ENCODE peak calls at places on chromosomes 1 and 21, in nine cellular contexts. One of them, this sample, is unnamed.

GRCh38 chr1:242872521-242872920 is 348.0 kb upstream of the PLD5 start:
- DNase-seq in activated CD4-positive, CD25-positive, alpha-beta regulatory T cell treated with anti-CD3 and anti-CD28 coated beads, Interleukin-2, amount 50 U/mL, for 16 hours: no peak
- DNase-seq in NCI-H345: no peak
- DNase-seq in stimulated activated CD4-positive, alpha-beta T cell treated with anti-CD3 and anti-CD28 coated beads, Interleukin-4, amount 100 ng/mL, for 4 hours: no peak
- DNase-seq in activated CD8-positive, alpha-beta memory T cell treated with anti-CD3 and anti-CD28 coated beads for 4 hours: no peak
- DNase-seq in ELF-1: no peak
- DNase-seq in stimulated activated CD8-positive, alpha-beta memory T cell treated with anti-CD3 and anti-CD28 coated beads, Interleukin-2, amount 100 ng/mL, for 48 hours: no peak
- DNase-seq in HT-29: no peak
- DNase-seq in GDM1: no peak
- DNase-seq in this sample: no peak

GRCh38 chr21:21968810-21969588 is 970.8 kb downstream of the NCAM2 start:
- DNase-seq in HT-29: no peak
- DNase-seq in stimulated activated CD4-positive, alpha-beta T cell treated with anti-CD3 and anti-CD28 coated beads, Interleukin-4, amount 100 ng/mL, for 4 hours: no peak
- DNase-seq in ELF-1: no peak
- DNase-seq in stimulated activated CD8-positive, alpha-beta memory T cell treated with anti-CD3 and anti-CD28 coated beads, Interleukin-2, amount 100 ng/mL, for 48 hours: no peak
- DNase-seq in NCI-H345: peak
- DNase-seq in GDM1: no peak
- DNase-seq in activated CD4-positive, CD25-positive, alpha-beta regulatory T cell treated with anti-CD3 and anti-CD28 coated beads, Interleukin-2, amount 50 U/mL, for 16 hours: no peak
- DNase-seq in activated CD8-positive, alpha-beta memory T cell treated with anti-CD3 and anti-CD28 coated beads for 4 hours: no peak
- DNase-seq in this sample: no peak

GRCh38 chr1:7721940-7722669 is 49.0 kb upstream of the VAMP3 start:
- DNase-seq in activated CD4-positive, CD25-positive, alpha-beta regulatory T cell treated with anti-CD3 and anti-CD28 coated beads, Interleukin-2, amount 50 U/mL, for 16 hours: no peak
- DNase-seq in HT-29: no peak
- DNase-seq in GDM1: no peak
- DNase-seq in NCI-H345: no peak
- DNase-seq in stimulated activated CD8-positive, alpha-beta memory T cell treated with anti-CD3 and anti-CD28 coated beads, Interleukin-2, amount 100 ng/mL, for 48 hours: no peak
- DNase-seq in ELF-1: no peak
- DNase-seq in stimulated activated CD4-positive, alpha-beta T cell treated with anti-CD3 and anti-CD28 coated beads, Interleukin-4, amount 100 ng/mL, for 4 hours: no peak
- DNase-seq in activated CD8-positive, alpha-beta memory T cell treated with anti-CD3 and anti-CD28 coated beads for 4 hours: no peak
- DNase-seq in this sample: no peak

GRCh38 chr1:108712605-108713150 is at the start of gene FNDC7:
- DNase-seq in activated CD8-positive, alpha-beta memory T cell treated with anti-CD3 and anti-CD28 coated beads for 4 hours: no peak
- DNase-seq in stimulated activated CD4-positive, alpha-beta T cell treated with anti-CD3 and anti-CD28 coated beads, Interleukin-4, amount 100 ng/mL, for 4 hours: no peak
- DNase-seq in GDM1: no peak
- DNase-seq in activated CD4-positive, CD25-positive, alpha-beta regulatory T cell treated with anti-CD3 and anti-CD28 coated beads, Interleukin-2, amount 50 U/mL, for 16 hours: no peak
- DNase-seq in ELF-1: peak
- DNase-seq in stimulated activated CD8-positive, alpha-beta memory T cell treated with anti-CD3 and anti-CD28 coated beads, Interleukin-2, amount 100 ng/mL, for 48 hours: no peak
- DNase-seq in HT-29: no peak
- DNase-seq in NCI-H345: no peak
- DNase-seq in this sample: no peak

GRCh38 chr1:2446394-2446793 is 29.7 kb upstream of the PLCH2 start:
- DNase-seq in ELF-1: peak
- DNase-seq in GDM1: no peak
- DNase-seq in activated CD8-positive, alpha-beta memory T cell treated with anti-CD3 and anti-CD28 coated beads for 4 hours: no peak
- DNase-seq in HT-29: no peak
- DNase-seq in activated CD4-positive, CD25-positive, alpha-beta regulatory T cell treated with anti-CD3 and anti-CD28 coated beads, Interleukin-2, amount 50 U/mL, for 16 hours: no peak
- DNase-seq in NCI-H345: no peak
- DNase-seq in stimulated activated CD4-positive, alpha-beta T cell treated with anti-CD3 and anti-CD28 coated beads, Interleukin-4, amount 100 ng/mL, for 4 hours: no peak
- DNase-seq in stimulated activated CD8-positive, alpha-beta memory T cell treated with anti-CD3 and anti-CD28 coated beads, Interleukin-2, amount 100 ng/mL, for 48 hours: no peak
- DNase-seq in this sample: no peak

GRCh38 chr1:52356818-52357355 is 9.1 kb downstream of the CC2D1B start:
- DNase-seq in NCI-H345: no peak
- DNase-seq in activated CD8-positive, alpha-beta memory T cell treated with anti-CD3 and anti-CD28 coated beads for 4 hours: no peak
- DNase-seq in stimulated activated CD4-positive, alpha-beta T cell treated with anti-CD3 and anti-CD28 coated beads, Interleukin-4, amount 100 ng/mL, for 4 hours: no peak
- DNase-seq in HT-29: no peak
- DNase-seq in activated CD4-positive, CD25-positive, alpha-beta regulatory T cell treated with anti-CD3 and anti-CD28 coated beads, Interleukin-2, amount 50 U/mL, for 16 hours: no peak
- DNase-seq in stimulated activated CD8-positive, alpha-beta memory T cell treated with anti-CD3 and anti-CD28 coated beads, Interleukin-2, amount 100 ng/mL, for 48 hours: no peak
- DNase-seq in GDM1: no peak
- DNase-seq in ELF-1: no peak
- DNase-seq in this sample: no peak

GRCh38 chr1:230140221-230141001 is 73.4 kb downstream of the GALNT2 start:
- DNase-seq in HT-29: peak
- DNase-seq in GDM1: no peak
- DNase-seq in NCI-H345: peak
- DNase-seq in activated CD4-positive, CD25-positive, alpha-beta regulatory T cell treated with anti-CD3 and anti-CD28 coated beads, Interleukin-2, amount 50 U/mL, for 16 hours: no peak
- DNase-seq in stimulated activated CD8-positive, alpha-beta memory T cell treated with anti-CD3 and anti-CD28 coated beads, Interleukin-2, amount 100 ng/mL, for 48 hours: no peak
- DNase-seq in ELF-1: no peak
- DNase-seq in activated CD8-positive, alpha-beta memory T cell treated with anti-CD3 and anti-CD28 coated beads for 4 hours: no peak
- DNase-seq in stimulated activated CD4-positive, alpha-beta T cell treated with anti-CD3 and anti-CD28 coated beads, Interleukin-4, amount 100 ng/mL, for 4 hours: no peak
- DNase-seq in this sample: no peak

GRCh38 chr1:100860397-100860991 is 34.1 kb downstream of the EXTL2 start:
- DNase-seq in activated CD4-positive, CD25-positive, alpha-beta regulatory T cell treated with anti-CD3 and anti-CD28 coated beads, Interleukin-2, amount 50 U/mL, for 16 hours: no peak
- DNase-seq in stimulated activated CD8-positive, alpha-beta memory T cell treated with anti-CD3 and anti-CD28 coated beads, Interleukin-2, amount 100 ng/mL, for 48 hours: no peak
- DNase-seq in activated CD8-positive, alpha-beta memory T cell treated with anti-CD3 and anti-CD28 coated beads for 4 hours: no peak
- DNase-seq in NCI-H345: no peak
- DNase-seq in GDM1: no peak
- DNase-seq in ELF-1: no peak
- DNase-seq in HT-29: no peak
- DNase-seq in stimulated activated CD4-positive, alpha-beta T cell treated with anti-CD3 and anti-CD28 coated beads, Interleukin-4, amount 100 ng/mL, for 4 hours: no peak
- DNase-seq in this sample: no peak

GRCh38 chr1:59316497-59317128 is 19.7 kb downstream of the FGGY start:
- DNase-seq in ELF-1: no peak
- DNase-seq in GDM1: no peak
- DNase-seq in stimulated activated CD8-positive, alpha-beta memory T cell treated with anti-CD3 and anti-CD28 coated beads, Interleukin-2, amount 100 ng/mL, for 48 hours: no peak
- DNase-seq in activated CD4-positive, CD25-positive, alpha-beta regulatory T cell treated with anti-CD3 and anti-CD28 coated beads, Interleukin-2, amount 50 U/mL, for 16 hours: no peak
- DNase-seq in activated CD8-positive, alpha-beta memory T cell treated with anti-CD3 and anti-CD28 coated beads for 4 hours: no peak
- DNase-seq in NCI-H345: no peak
- DNase-seq in HT-29: no peak
- DNase-seq in stimulated activated CD4-positive, alpha-beta T cell treated with anti-CD3 and anti-CD28 coated beads, Interleukin-4, amount 100 ng/mL, for 4 hours: no peak
- DNase-seq in this sample: no peak

GRCh38 chr1:44636711-44637589 is 37.3 kb downstream of the TMEM53 start:
- DNase-seq in stimulated activated CD4-positive, alpha-beta T cell treated with anti-CD3 and anti-CD28 coated beads, Interleukin-4, amount 100 ng/mL, for 4 hours: no peak
- DNase-seq in ELF-1: no peak
- DNase-seq in activated CD8-positive, alpha-beta memory T cell treated with anti-CD3 and anti-CD28 coated beads for 4 hours: no peak
- DNase-seq in HT-29: no peak
- DNase-seq in stimulated activated CD8-positive, alpha-beta memory T cell treated with anti-CD3 and anti-CD28 coated beads, Interleukin-2, amount 100 ng/mL, for 48 hours: no peak
- DNase-seq in activated CD4-positive, CD25-positive, alpha-beta regulatory T cell treated with anti-CD3 and anti-CD28 coated beads, Interleukin-2, amount 50 U/mL, for 16 hours: no peak
- DNase-seq in GDM1: no peak
- DNase-seq in NCI-H345: no peak
- DNase-seq in this sample: peak

GRCh38 chr1:62466982-62467532 is 30.2 kb downstream of the USP1 start:
- DNase-seq in activated CD8-positive, alpha-beta memory T cell treated with anti-CD3 and anti-CD28 coated beads for 4 hours: no peak
- DNase-seq in GDM1: no peak
- DNase-seq in ELF-1: no peak
- DNase-seq in activated CD4-positive, CD25-positive, alpha-beta regulatory T cell treated with anti-CD3 and anti-CD28 coated beads, Interleukin-2, amount 50 U/mL, for 16 hours: no peak
- DNase-seq in NCI-H345: no peak
- DNase-seq in stimulated activated CD4-positive, alpha-beta T cell treated with anti-CD3 and anti-CD28 coated beads, Interleukin-4, amount 100 ng/mL, for 4 hours: no peak
- DNase-seq in HT-29: peak
- DNase-seq in stimulated activated CD8-positive, alpha-beta memory T cell treated with anti-CD3 and anti-CD28 coated beads, Interleukin-2, amount 100 ng/mL, for 48 hours: no peak
- DNase-seq in this sample: no peak

GRCh38 chr1:116377564-116378529 is 4.8 kb downstream of the ATP1A1 start:
- DNase-seq in HT-29: peak
- DNase-seq in NCI-H345: peak
- DNase-seq in activated CD8-positive, alpha-beta memory T cell treated with anti-CD3 and anti-CD28 coated beads for 4 hours: no peak
- DNase-seq in activated CD4-positive, CD25-positive, alpha-beta regulatory T cell treated with anti-CD3 and anti-CD28 coated beads, Interleukin-2, amount 50 U/mL, for 16 hours: peak
- DNase-seq in ELF-1: no peak
- DNase-seq in stimulated activated CD4-positive, alpha-beta T cell treated with anti-CD3 and anti-CD28 coated beads, Interleukin-4, amount 100 ng/mL, for 4 hours: no peak
- DNase-seq in GDM1: no peak
- DNase-seq in stimulated activated CD8-positive, alpha-beta memory T cell treated with anti-CD3 and anti-CD28 coated beads, Interleukin-2, amount 100 ng/mL, for 48 hours: no peak
- DNase-seq in this sample: no peak

GRCh38 chr1:219041141-219041540 is 132.5 kb upstream of the LYPLAL1 start:
- DNase-seq in stimulated activated CD4-positive, alpha-beta T cell treated with anti-CD3 and anti-CD28 coated beads, Interleukin-4, amount 100 ng/mL, for 4 hours: no peak
- DNase-seq in HT-29: no peak
- DNase-seq in activated CD4-positive, CD25-positive, alpha-beta regulatory T cell treated with anti-CD3 and anti-CD28 coated beads, Interleukin-2, amount 50 U/mL, for 16 hours: no peak
- DNase-seq in NCI-H345: no peak
- DNase-seq in ELF-1: no peak
- DNase-seq in activated CD8-positive, alpha-beta memory T cell treated with anti-CD3 and anti-CD28 coated beads for 4 hours: no peak
- DNase-seq in stimulated activated CD8-positive, alpha-beta memory T cell treated with anti-CD3 and anti-CD28 coated beads, Interleukin-2, amount 100 ng/mL, for 48 hours: no peak
- DNase-seq in GDM1: no peak
- DNase-seq in this sample: no peak

GRCh38 chr1:48677306-48678287 is 99.1 kb downstream of the BEND5 start:
- DNase-seq in stimulated activated CD8-positive, alpha-beta memory T cell treated with anti-CD3 and anti-CD28 coated beads, Interleukin-2, amount 100 ng/mL, for 48 hours: peak
- DNase-seq in activated CD4-positive, CD25-positive, alpha-beta regulatory T cell treated with anti-CD3 and anti-CD28 coated beads, Interleukin-2, amount 50 U/mL, for 16 hours: no peak
- DNase-seq in HT-29: peak
- DNase-seq in stimulated activated CD4-positive, alpha-beta T cell treated with anti-CD3 and anti-CD28 coated beads, Interleukin-4, amount 100 ng/mL, for 4 hours: peak
- DNase-seq in GDM1: peak
- DNase-seq in ELF-1: peak
- DNase-seq in activated CD8-positive, alpha-beta memory T cell treated with anti-CD3 and anti-CD28 coated beads for 4 hours: no peak
- DNase-seq in NCI-H345: peak
- DNase-seq in this sample: peak

GRCh38 chr1:89671775-89672488 is 39.0 kb downstream of the LRRC8C start:
- DNase-seq in activated CD8-positive, alpha-beta memory T cell treated with anti-CD3 and anti-CD28 coated beads for 4 hours: no peak
- DNase-seq in stimulated activated CD8-positive, alpha-beta memory T cell treated with anti-CD3 and anti-CD28 coated beads, Interleukin-2, amount 100 ng/mL, for 48 hours: no peak
- DNase-seq in ELF-1: no peak
- DNase-seq in GDM1: no peak
- DNase-seq in HT-29: no peak
- DNase-seq in activated CD4-positive, CD25-positive, alpha-beta regulatory T cell treated with anti-CD3 and anti-CD28 coated beads, Interleukin-2, amount 50 U/mL, for 16 hours: no peak
- DNase-seq in stimulated activated CD4-positive, alpha-beta T cell treated with anti-CD3 and anti-CD28 coated beads, Interleukin-4, amount 100 ng/mL, for 4 hours: no peak
- DNase-seq in NCI-H345: no peak
- DNase-seq in this sample: no peak

GRCh38 chr1:17128361-17128760 is 9.1 kb upstream of the PADI2 start:
- DNase-seq in stimulated activated CD8-positive, alpha-beta memory T cell treated with anti-CD3 and anti-CD28 coated beads, Interleukin-2, amount 100 ng/mL, for 48 hours: no peak
- DNase-seq in stimulated activated CD4-positive, alpha-beta T cell treated with anti-CD3 and anti-CD28 coated beads, Interleukin-4, amount 100 ng/mL, for 4 hours: no peak
- DNase-seq in NCI-H345: no peak
- DNase-seq in ELF-1: peak
- DNase-seq in activated CD8-positive, alpha-beta memory T cell treated with anti-CD3 and anti-CD28 coated beads for 4 hours: no peak
- DNase-seq in activated CD4-positive, CD25-positive, alpha-beta regulatory T cell treated with anti-CD3 and anti-CD28 coated beads, Interleukin-2, amount 50 U/mL, for 16 hours: no peak
- DNase-seq in GDM1: peak
- DNase-seq in HT-29: peak
- DNase-seq in this sample: no peak

GRCh38 chr1:109356959-109357358 is 40.8 kb downstream of the SORT1 start:
- DNase-seq in NCI-H345: no peak
- DNase-seq in ELF-1: no peak
- DNase-seq in activated CD4-positive, CD25-positive, alpha-beta regulatory T cell treated with anti-CD3 and anti-CD28 coated beads, Interleukin-2, amount 50 U/mL, for 16 hours: no peak
- DNase-seq in HT-29: no peak
- DNase-seq in GDM1: no peak
- DNase-seq in stimulated activated CD4-positive, alpha-beta T cell treated with anti-CD3 and anti-CD28 coated beads, Interleukin-4, amount 100 ng/mL, for 4 hours: no peak
- DNase-seq in activated CD8-positive, alpha-beta memory T cell treated with anti-CD3 and anti-CD28 coated beads for 4 hours: no peak
- DNase-seq in stimulated activated CD8-positive, alpha-beta memory T cell treated with anti-CD3 and anti-CD28 coated beads, Interleukin-2, amount 100 ng/mL, for 48 hours: no peak
- DNase-seq in this sample: no peak

GRCh38 chr1:38534473-38534823 is 325.1 kb downstream of the RRAGC start:
- DNase-seq in activated CD4-positive, CD25-positive, alpha-beta regulatory T cell treated with anti-CD3 and anti-CD28 coated beads, Interleukin-2, amount 50 U/mL, for 16 hours: no peak
- DNase-seq in HT-29: no peak
- DNase-seq in ELF-1: no peak
- DNase-seq in stimulated activated CD4-positive, alpha-beta T cell treated with anti-CD3 and anti-CD28 coated beads, Interleukin-4, amount 100 ng/mL, for 4 hours: no peak
- DNase-seq in NCI-H345: no peak
- DNase-seq in GDM1: no peak
- DNase-seq in activated CD8-positive, alpha-beta memory T cell treated with anti-CD3 and anti-CD28 coated beads for 4 hours: no peak
- DNase-seq in stimulated activated CD8-positive, alpha-beta memory T cell treated with anti-CD3 and anti-CD28 coated beads, Interleukin-2, amount 100 ng/mL, for 48 hours: no peak
- DNase-seq in this sample: peak

GRCh38 chr1:20164694-20165202 is 21.1 kb upstream of the UBXN10 start:
- DNase-seq in NCI-H345: no peak
- DNase-seq in activated CD8-positive, alpha-beta memory T cell treated with anti-CD3 and anti-CD28 coated beads for 4 hours: no peak
- DNase-seq in GDM1: no peak
- DNase-seq in ELF-1: no peak
- DNase-seq in HT-29: no peak
- DNase-seq in stimulated activated CD4-positive, alpha-beta T cell treated with anti-CD3 and anti-CD28 coated beads, Interleukin-4, amount 100 ng/mL, for 4 hours: no peak
- DNase-seq in activated CD4-positive, CD25-positive, alpha-beta regulatory T cell treated with anti-CD3 and anti-CD28 coated beads, Interleukin-2, amount 50 U/mL, for 16 hours: no peak
- DNase-seq in stimulated activated CD8-positive, alpha-beta memory T cell treated with anti-CD3 and anti-CD28 coated beads, Interleukin-2, amount 100 ng/mL, for 48 hours: no peak
- DNase-seq in this sample: no peak

GRCh38 chr21:44065428-44065827 is 41.8 kb upstream of the PWP2 start:
- DNase-seq in HT-29: no peak
- DNase-seq in stimulated activated CD8-positive, alpha-beta memory T cell treated with anti-CD3 and anti-CD28 coated beads, Interleukin-2, amount 100 ng/mL, for 48 hours: peak
- DNase-seq in activated CD4-positive, CD25-positive, alpha-beta regulatory T cell treated with anti-CD3 and anti-CD28 coated beads, Interleukin-2, amount 50 U/mL, for 16 hours: peak
- DNase-seq in activated CD8-positive, alpha-beta memory T cell treated with anti-CD3 and anti-CD28 coated beads for 4 hours: peak
- DNase-seq in NCI-H345: no peak
- DNase-seq in GDM1: peak
- DNase-seq in ELF-1: no peak
- DNase-seq in stimulated activated CD4-positive, alpha-beta T cell treated with anti-CD3 and anti-CD28 coated beads, Interleukin-4, amount 100 ng/mL, for 4 hours: peak
- DNase-seq in this sample: no peak

GRCh38 chr1:118785246-118785645 is 202.9 kb downstream of the TBX15 start:
- DNase-seq in HT-29: peak
- DNase-seq in activated CD4-positive, CD25-positive, alpha-beta regulatory T cell treated with anti-CD3 and anti-CD28 coated beads, Interleukin-2, amount 50 U/mL, for 16 hours: no peak
- DNase-seq in NCI-H345: no peak
- DNase-seq in stimulated activated CD8-positive, alpha-beta memory T cell treated with anti-CD3 and anti-CD28 coated beads, Interleukin-2, amount 100 ng/mL, for 48 hours: no peak
- DNase-seq in GDM1: peak
- DNase-seq in activated CD8-positive, alpha-beta memory T cell treated with anti-CD3 and anti-CD28 coated beads for 4 hours: no peak
- DNase-seq in ELF-1: no peak
- DNase-seq in stimulated activated CD4-positive, alpha-beta T cell treated with anti-CD3 and anti-CD28 coated beads, Interleukin-4, amount 100 ng/mL, for 4 hours: no peak
- DNase-seq in this sample: no peak